ENCODE peak calls at places on chromosomes 5 and 9, in four cellular contexts. S, E, L and W are unnamed samples.

GRCh38 chr5:157971466-157972324 is 112.8 kb upstream of the CLINT1 start:
- DNase-seq in S (no peak), E (no peak), L (no peak), W (peak)

GRCh38 chr5:435961-436640 is 6.9 kb upstream of the EXOC3 start:
- DNase-seq in S (no peak), E (peak), L (no peak), W (no peak)

GRCh38 chr9:70410368-70410767 is 4.1 kb downstream of the KLF9 start:
- DNase-seq in S (no peak), E (no peak), L (no peak), W (no peak)

GRCh38 chr5:116044073-116044472 is 11.8 kb downstream of the ARL14EPL start:
- DNase-seq in S (no peak), E (no peak), L (no peak), W (no peak)

GRCh38 chr9:38435526-38435925 is 11.3 kb upstream of the IGFBPL1 start:
- DNase-seq in S (no peak), E (no peak), L (no peak), W (no peak)

GRCh38 chr5:109567374-109568044 is 122.2 kb upstream of the MAN2A1 start:
- DNase-seq in S (no peak), E (no peak), L (no peak), W (no peak)

GRCh38 chr5:74251106-74252032 is 389.2 kb downstream of the ENC1 start:
- DNase-seq in S (no peak), E (peak), L (peak), W (peak)

GRCh38 chr5:73678807-73679206 is 52.8 kb downstream of the ARHGEF28 start:
- DNase-seq in S (no peak), E (no peak), L (no peak), W (no peak)

GRCh38 chr5:111670826-111671492 is 86.0 kb downstream of the NREP start:
- DNase-seq in S (no peak), E (no peak), L (no peak), W (no peak)

GRCh38 chr9:130110596-130111021 is 56.9 kb downstream of the GPR107 start:
- DNase-seq in S (no peak), E (no peak), L (no peak), W (no peak)

GRCh38 chr5:134614461-134615085 is 18.1 kb downstream of the SAR1B start:
- DNase-seq in S (no peak), E (no peak), L (no peak), W (no peak)

GRCh38 chr9:88733651-88734470 is 198.9 kb downstream of the NXNL2 start:
- DNase-seq in S (no peak), E (peak), L (no peak), W (no peak)

GRCh38 chr5:112551437-112552018 is 132.5 kb upstream of the EPB41L4A start:
- DNase-seq in S (peak), E (no peak), L (peak), W (peak)

GRCh38 chr9:114938687-114939575 is 8.5 kb upstream of the TNFSF8 start:
- DNase-seq in S (no peak), E (no peak), L (no peak), W (peak)

GRCh38 chr5:92552206-92553160 is 1028.5 kb downstream of the NR2F1-AS1 start:
- DNase-seq in S (no peak), E (no peak), L (peak), W (peak)

GRCh38 chr5:55601209-55601618 is 66.5 kb upstream of the PLPP1 start:
- DNase-seq in S (peak), E (peak), L (no peak), W (peak)

GRCh38 chr5:98170994-98171393 is 602.5 kb upstream of the RGMB start:
- DNase-seq in S (no peak), E (no peak), L (no peak), W (no peak)

GRCh38 chr9:108443741-108444140 is 412.0 kb downstream of the ACTL7B start:
- DNase-seq in S (no peak), E (no peak), L (peak), W (no peak)

GRCh38 chr5:59789197-59789596 is 104.3 kb downstream of the PDE4D start:
- DNase-seq in S (no peak), E (no peak), L (no peak), W (no peak)

GRCh38 chr5:168131519-168131918 is 159.9 kb upstream of the WWC1 start:
- DNase-seq in S (no peak), E (no peak), L (no peak), W (no peak)

GRCh38 chr9:38346811-38347735 is 45.4 kb upstream of the ALDH1B1 start:
- DNase-seq in S (no peak), E (no peak), L (no peak), W (no peak)

GRCh38 chr5:68369436-68370125 is 154.0 kb downstream of the PIK3R1 start:
- DNase-seq in S (no peak), E (no peak), L (no peak), W (no peak)

GRCh38 chr9:109121218-109121796 is 1.6 kb upstream of the TMEM245 start:
- DNase-seq in S (no peak), E (no peak), L (no peak), W (no peak)

GRCh38 chr5:79845448-79846197 is 145.4 kb downstream of the MTX3 start:
- DNase-seq in S (no peak), E (no peak), L (peak), W (peak)

GRCh38 chr9:125694478-125694877 is 12.5 kb downstream of the MAPKAP1 start:
- DNase-seq in S (no peak), E (no peak), L (no peak), W (peak)

GRCh38 chr5:116575635-116576042 is 1.0 kb upstream of the SEMA6A start:
- DNase-seq in S (peak), E (no peak), L (no peak), W (no peak)

GRCh38 chr9:37663926-37664325 is 13.2 kb downstream of the FRMPD1 start:
- DNase-seq in S (no peak), E (no peak), L (no peak), W (no peak)

DNA sequence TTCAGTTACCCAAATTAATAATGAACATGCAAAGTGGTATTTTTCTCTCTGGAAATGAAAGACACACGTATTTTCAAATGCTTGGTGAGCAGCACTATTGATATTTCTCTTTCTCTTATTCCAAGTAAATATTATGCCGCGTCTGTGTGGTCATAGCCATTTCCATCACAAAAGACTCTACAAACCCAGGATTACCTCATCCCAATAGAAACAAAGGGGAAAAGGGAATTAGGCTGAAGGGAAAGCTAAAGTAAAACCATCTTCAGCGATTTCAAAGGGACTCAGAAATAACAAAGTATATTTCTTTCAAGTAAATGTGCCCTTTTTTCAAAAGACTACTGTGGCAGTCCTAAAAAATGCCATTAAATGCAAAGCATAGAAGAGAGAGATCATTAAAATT is 62.0 kb upstream of the FST start:
- DNase-seq in S (no peak), E (no peak), L (no peak), W (peak)
- H3K4me3 ChIP-seq in S (no peak), E (no peak), L (no peak), W (no peak)

GRCh38 chr5:61659221-61659696 is 327.2 kb downstream of the ZSWIM6 start:
- DNase-seq in S (no peak), E (no peak), L (no peak), W (no peak)
- H3K4me3 ChIP-seq in S (no peak), E (no peak), L (no peak), W (no peak)

DNA sequence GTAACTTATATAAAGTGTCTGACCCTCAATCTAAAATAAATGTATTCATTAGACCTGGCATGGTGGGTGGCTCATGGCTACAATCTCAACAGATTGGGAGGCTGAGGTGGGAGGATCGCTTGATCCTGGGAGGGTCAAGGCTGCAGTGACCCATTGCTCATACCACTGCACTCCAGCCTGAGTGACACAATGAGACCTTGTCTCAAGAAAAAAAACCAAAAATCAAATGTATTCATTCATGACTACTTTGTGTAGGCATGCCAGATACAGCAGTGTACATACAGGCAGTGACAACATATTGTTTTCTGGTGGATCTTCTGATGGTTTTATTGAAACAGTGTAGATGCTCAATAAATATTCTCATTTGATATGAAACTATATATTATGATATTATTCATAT is 201.0 kb downstream of the TRIM32 start:
- DNase-seq in S (no peak), E (no peak), L (no peak), W (no peak)
- H3K4me3 ChIP-seq in S (no peak), E (no peak), L (no peak), W (no peak)

DNA sequence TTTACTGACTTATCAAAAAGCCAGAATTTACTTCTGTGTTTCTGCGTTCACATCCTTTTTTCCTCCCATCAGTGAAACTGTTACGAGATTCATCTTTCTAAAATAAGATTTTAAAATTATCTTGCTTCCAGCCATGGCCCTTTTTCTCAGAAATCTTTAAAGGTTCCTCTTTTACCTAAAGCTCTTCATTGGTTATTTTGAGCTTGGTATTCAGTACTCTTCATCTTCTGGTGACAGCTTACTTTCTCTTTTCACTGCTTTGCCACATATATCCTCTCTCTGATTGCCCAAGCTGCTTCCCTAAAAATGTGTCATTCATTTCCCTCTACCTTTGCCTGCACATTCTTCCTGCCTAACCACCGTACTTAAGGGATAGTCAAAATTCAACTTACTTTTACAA is 32.3 kb downstream of the TGFBR1 start:
- DNase-seq in S (no peak), E (no peak), L (no peak), W (no peak)
- H3K4me3 ChIP-seq in S (no peak), E (no peak), L (no peak), W (no peak)

GRCh38 chr5:129905467-129906176 is 1.4 kb downstream of the CHSY3 start:
- DNase-seq in S (no peak), E (peak), L (no peak), W (no peak)
- H3K4me3 ChIP-seq in S (no peak), E (peak), L (peak), W (peak)

DNA sequence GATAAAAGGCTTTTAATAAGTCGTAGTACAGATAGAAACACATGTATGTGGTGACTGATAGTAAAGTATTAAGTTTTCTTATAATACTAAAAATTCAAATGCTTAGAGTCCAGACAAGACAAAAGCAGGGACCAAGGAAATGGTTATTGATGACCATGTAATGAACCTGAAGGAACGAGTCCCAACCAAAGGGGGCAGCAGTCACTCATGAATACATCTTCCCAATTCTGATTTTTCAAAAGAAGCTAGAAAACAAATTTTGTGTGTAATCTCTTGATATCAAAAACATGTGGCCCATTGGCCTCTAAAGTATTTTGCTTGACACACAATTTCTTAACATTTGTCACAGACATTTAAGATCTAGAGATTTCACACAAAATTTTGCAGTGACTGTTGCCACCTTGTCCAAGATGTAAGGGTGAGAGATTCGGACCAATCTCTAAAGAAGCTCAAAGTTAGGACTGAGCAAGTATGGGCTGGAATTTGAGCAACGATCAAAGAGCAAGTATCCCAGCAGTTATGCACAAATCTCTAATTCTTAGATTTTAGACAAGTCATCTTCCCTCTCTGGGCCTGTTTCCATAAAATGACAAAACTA is 66.8 kb downstream of the ARL15 start:
- DNase-seq in S (peak), E (no peak), L (peak), W (peak)
- H3K4me3 ChIP-seq in S (no peak), E (no peak), L (no peak), W (no peak)

GRCh38 chr5:172868436-172868923 is 34.4 kb downstream of the ERGIC1 start:
- DNase-seq in S (no peak), E (no peak), L (no peak), W (no peak)
- H3K4me3 ChIP-seq in S (no peak), E (no peak), L (no peak), W (no peak)

GRCh38 chr5:88502179-88503064 is 233.8 kb upstream of the TMEM161B start:
- DNase-seq in S (no peak), E (no peak), L (no peak), W (peak)
- H3K4me3 ChIP-seq in S (peak), E (no peak), L (peak), W (peak)

GRCh38 chr9:113885183-113886002 is 9.3 kb downstream of the ZNF618 start:
- DNase-seq in S (no peak), E (no peak), L (no peak), W (no peak)
- H3K4me3 ChIP-seq in S (no peak), E (no peak), L (peak), W (no peak)

DNA sequence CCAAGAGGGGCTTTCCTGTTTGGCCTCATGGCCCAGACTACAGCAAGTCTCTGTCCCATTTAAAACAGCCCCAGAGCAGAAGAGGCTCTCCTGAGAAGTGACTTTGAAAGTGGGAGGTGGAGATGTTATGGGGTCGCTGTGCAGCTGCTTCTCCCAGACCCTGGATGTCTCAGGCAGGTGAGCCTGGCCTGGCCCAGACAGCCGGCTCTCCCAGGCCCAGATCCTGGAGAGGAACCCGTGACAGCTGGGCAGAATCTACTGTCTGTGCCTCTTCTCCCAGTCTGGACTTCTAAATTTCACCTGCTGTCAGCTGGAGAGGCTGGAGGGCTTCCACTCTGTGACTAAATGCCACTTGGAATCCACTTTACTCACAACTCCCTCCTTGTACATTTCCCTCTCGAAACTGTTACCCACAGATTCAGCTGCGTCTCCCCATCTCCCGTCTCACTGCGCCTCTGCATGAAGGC is 20.5 kb downstream of the FAM78A start:
- DNase-seq in S (no peak), E (peak), L (no peak), W (no peak)
- H3K4me3 ChIP-seq in S (no peak), E (no peak), L (no peak), W (no peak)